ENCODE peak calls at places on chromosomes 12 and 14, in six cellular contexts. Q, F, Y, W, L and X are unnamed samples.

GRCh38 chr12:25412735-25413134 is 140.3 kb downstream of the LMNTD1 start:
- DNase-seq in Q (no peak), F (no peak), Y (no peak), W (no peak), L (no peak), X (no peak)

GRCh38 chr14:28303248-28303647 is 463.3 kb upstream of the FOXG1 start:
- DNase-seq in Q (no peak), F (no peak), Y (no peak), W (no peak), L (no peak), X (no peak)

GRCh38 chr12:96140110-96140509 is 54.1 kb upstream of the ELK3 start:
- DNase-seq in Q (no peak), F (peak), Y (no peak), W (no peak), L (no peak), X (no peak)

GRCh38 chr12:74541074-74541473 is 3.4 kb downstream of the ATXN7L3B start:
- DNase-seq in Q (no peak), F (no peak), Y (no peak), W (no peak), L (peak), X (no peak)

GRCh38 chr12:130418261-130418660 is 80.6 kb downstream of the PIWIL1 start:
- DNase-seq in Q (no peak), F (no peak), Y (no peak), W (no peak), L (no peak), X (no peak)

GRCh38 chr12:113328368-113328889 is 6.5 kb downstream of the SLC8B1 start:
- DNase-seq in Q (no peak), F (no peak), Y (no peak), W (no peak), L (no peak), X (no peak)

GRCh38 chr14:55911794-55912193 is 206.4 kb upstream of the PELI2 start:
- DNase-seq in Q (no peak), F (no peak), Y (no peak), W (no peak), L (no peak), X (no peak)

GRCh38 chr12:122123051-122123760 is 44.6 kb downstream of the MLXIP start:
- DNase-seq in Q (peak), F (peak), Y (peak), W (peak), L (peak), X (peak)

GRCh38 chr14:41749425-41749824 is 142.7 kb downstream of the LRFN5 start:
- DNase-seq in Q (no peak), F (peak), Y (peak), W (no peak), L (no peak), X (no peak)

GRCh38 chr14:64700290-64700689 is 3.9 kb upstream of the PLEKHG3 start:
- DNase-seq in Q (no peak), F (no peak), Y (no peak), W (no peak), L (no peak), X (no peak)

GRCh38 chr14:64701660-64702059 is 2.6 kb upstream of the PLEKHG3 start:
- DNase-seq in Q (no peak), F (no peak), Y (no peak), W (no peak), L (peak), X (no peak)

GRCh38 chr14:64700894-64701293 is 3.3 kb upstream of the PLEKHG3 start:
- DNase-seq in Q (no peak), F (no peak), Y (no peak), W (no peak), L (no peak), X (peak)

GRCh38 chr14:64696355-64696844 is 7.8 kb upstream of the PLEKHG3 start:
- DNase-seq in Q (no peak), F (no peak), Y (peak), W (no peak), L (peak), X (peak)

DNA sequence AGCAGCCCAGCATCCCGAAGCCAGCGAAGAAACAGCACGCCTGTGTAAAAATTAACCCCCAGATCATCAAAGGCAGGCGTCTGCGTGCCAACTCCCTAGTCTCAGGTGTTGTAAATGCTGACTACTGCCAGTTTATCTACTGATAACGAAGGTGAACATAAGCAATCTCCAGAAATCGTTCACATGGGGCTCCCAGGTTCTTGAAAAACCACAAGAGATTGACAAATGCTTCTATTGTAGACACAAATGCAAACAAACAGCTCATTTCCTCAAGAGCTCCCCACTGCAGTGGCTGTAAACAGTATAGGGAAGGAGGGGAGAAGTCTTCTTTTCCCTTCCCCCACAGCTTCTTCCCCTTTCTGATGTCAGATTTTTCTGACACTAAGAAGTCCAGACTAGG is 5.3 kb upstream of the PLEKHG3 start:
- DNase-seq in Q (no peak), F (no peak), Y (peak), W (peak), L (no peak), X (no peak)
- H3K4me3 ChIP-seq in Q (no peak), F (no peak), Y (no peak), W (no peak), L (peak), X (no peak)

GRCh38 chr14:76947838-76948184 is 80.7 kb downstream of the IRF2BPL start:
- DNase-seq in Q (no peak), F (no peak), Y (no peak), W (no peak), L (no peak), X (no peak)
- H3K4me3 ChIP-seq in Q (no peak), F (no peak), Y (no peak), W (no peak), L (peak), X (no peak)

DNA sequence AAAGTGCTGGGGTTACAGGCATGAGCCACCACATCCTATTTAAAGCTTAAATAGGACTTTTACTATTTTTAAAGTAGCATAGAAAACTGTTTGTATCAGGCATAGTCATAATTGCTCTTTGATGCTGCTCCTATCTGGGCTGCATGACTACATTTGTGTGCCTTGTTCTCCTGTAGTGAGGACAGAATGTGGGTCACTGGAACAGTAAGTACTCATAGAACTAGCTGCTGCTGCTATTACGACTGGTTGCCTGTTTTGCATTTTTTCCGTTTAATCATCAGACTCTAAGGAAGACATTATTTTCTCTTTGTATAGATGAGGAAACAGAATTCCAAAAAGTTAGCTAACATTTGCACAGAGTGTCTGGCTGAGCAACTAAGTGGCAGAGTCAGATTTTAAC is 42.8 kb downstream of the ZC3H14 start:
- DNase-seq in Q (no peak), F (no peak), Y (no peak), W (no peak), L (no peak), X (no peak)
- H3K4me3 ChIP-seq in Q (no peak), F (no peak), Y (no peak), W (no peak), L (no peak), X (no peak)

DNA sequence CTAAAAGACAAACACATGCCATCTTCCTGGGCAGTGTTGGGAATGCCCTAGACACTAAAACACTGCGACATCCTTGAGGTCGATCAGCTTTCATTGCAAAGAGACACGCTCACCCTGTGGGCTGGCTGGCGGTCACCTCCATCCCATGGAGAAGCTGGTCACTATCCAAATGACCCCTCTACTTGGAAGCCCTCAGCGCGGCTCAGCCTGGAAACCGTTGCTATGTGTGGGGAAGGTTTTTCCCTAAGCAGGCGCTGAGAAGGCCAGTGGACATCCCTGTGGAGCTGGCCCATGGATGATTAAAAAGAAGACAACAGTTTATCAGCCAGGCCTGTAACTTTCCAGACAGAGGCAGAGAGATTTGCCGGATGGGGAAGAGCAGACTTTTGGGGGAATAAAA is 16.8 kb downstream of the GSC start:
- DNase-seq in Q (no peak), F (no peak), Y (no peak), W (no peak), L (no peak), X (no peak)
- H3K4me3 ChIP-seq in Q (no peak), F (no peak), Y (no peak), W (no peak), L (no peak), X (no peak)

GRCh38 chr12:52245962-52246577 is 13.0 kb downstream of the KRT7 start:
- DNase-seq in Q (no peak), F (no peak), Y (no peak), W (no peak), L (no peak), X (no peak)

GRCh38 chr12:52243774-52244614 is 11.0 kb downstream of the KRT7 start:
- DNase-seq in Q (no peak), F (peak), Y (peak), W (peak), L (no peak), X (peak)

GRCh38 chr12:52244615-52244994 is 11.6 kb downstream of the KRT7 start:
- DNase-seq in Q (no peak), F (no peak), Y (no peak), W (no peak), L (no peak), X (no peak)

GRCh38 chr12:52246720-52247621 is 13.9 kb downstream of the KRT7 start:
- DNase-seq in Q (no peak), F (no peak), Y (peak), W (peak), L (peak), X (peak)

GRCh38 chr12:52245259-52245961 is 12.4 kb downstream of the KRT7 start:
- DNase-seq in Q (no peak), F (no peak), Y (no peak), W (no peak), L (peak), X (peak)
- H3K4me3 ChIP-seq in Q (no peak), F (no peak), Y (no peak), W (no peak), L (no peak), X (no peak)